ENCODE peak calls at places on chromosomes 3 and 15, in nine cellular contexts. D is body of pancreas, L is ovary, R is IMR-90, K is transverse colon, G is H1, I is tibial nerve, B is heart left ventricle, V is esophagus squamous epithelium. O is an unnamed sample. For H3K27me3, the result is how much of the 10 kb centered on the place peaks cover.

GRCh38 chr15:73724211-73724610 is 28.9 kb downstream of the INSYN1 start:
- DNase-seq in D (no peak), L (no peak), R (no peak), K (no peak), G (no peak), I (no peak), B (no peak), V (no peak), O (no peak)

GRCh38 chr15:47987908-47988532 is 132.8 kb upstream of the SLC24A5 start:
- DNase-seq in D (peak), L (no peak), R (peak), K (no peak), G (no peak), I (peak), B (no peak), V (no peak), O (peak)

GRCh38 chr15:68633181-68634121 is 54.7 kb downstream of the CORO2B start:
- DNase-seq in D (no peak), L (no peak), R (no peak), K (no peak), G (no peak), I (no peak), B (no peak), V (no peak), O (no peak)

GRCh38 chr3:43786102-43786952 is 95.6 kb downstream of the ABHD5 start:
- DNase-seq in D (no peak), L (no peak), R (no peak), K (no peak), G (no peak), I (no peak), B (no peak), V (no peak), O (no peak)

GRCh38 chr15:34616613-34617012 is 33.2 kb upstream of the GOLGA8B start:
- DNase-seq in D (peak), L (no peak), R (peak), K (no peak), G (no peak), I (no peak), B (no peak), V (no peak), O (no peak)

GRCh38 chr3:27201435-27201966 is 167.7 kb downstream of the NEK10 start:
- DNase-seq in D (no peak), L (no peak), R (no peak), K (peak), G (no peak), I (no peak), B (no peak), V (no peak), O (no peak)

GRCh38 chr3:95172549-95172948 is 1109.7 kb downstream of the NSUN3 start:
- DNase-seq in D (no peak), L (no peak), R (no peak), K (no peak), G (no peak), I (no peak), B (no peak), V (no peak), O (no peak)

GRCh38 chr15:85768595-85769168 is 26.0 kb downstream of the KLHL25 start:
- DNase-seq in D (no peak), L (no peak), R (no peak), K (no peak), G (no peak), I (no peak), B (no peak), V (no peak), O (no peak)

GRCh38 chr3:27720899-27721716 is 1.0 kb downstream of the EOMES start:
- DNase-seq in D (peak), L (no peak), R (no peak), K (no peak), G (no peak), I (no peak), B (no peak), V (no peak), O (no peak)

GRCh38 chr15:84731774-84732173 is 15.8 kb upstream of the SEC11A start:
- DNase-seq in D (no peak), L (no peak), R (peak), K (no peak), G (no peak), I (no peak), B (no peak), V (no peak), O (no peak)

GRCh38 chr3:112333002-112333385 is at the start of gene CD200:
- DNase-seq in D (peak), L (peak), R (peak), K (peak), G (no peak), I (peak), B (peak), V (no peak), O (peak)

GRCh38 chr3:115100172-115100571 is 46.9 kb downstream of the ZBTB20 start:
- DNase-seq in D (peak), L (no peak), R (peak), K (no peak), G (no peak), I (peak), B (no peak), V (no peak), O (peak)

GRCh38 chr15:59087731-59088130 is 17.2 kb upstream of the CCNB2 start:
- DNase-seq in D (no peak), L (no peak), R (no peak), K (no peak), G (no peak), I (no peak), B (no peak), V (no peak), O (no peak)

GRCh38 chr15:62591842-62592838 is 427.1 kb upstream of the C2CD4B start:
- DNase-seq in D (no peak), L (no peak), R (peak), K (no peak), G (no peak), I (no peak), B (no peak), V (no peak), O (no peak)

GRCh38 chr3:56629451-56629850 is 53.6 kb downstream of the TASOR start:
- DNase-seq in D (no peak), L (no peak), R (no peak), K (no peak), G (no peak), I (no peak), B (no peak), V (no peak), O (no peak)

GRCh38 chr15:43800286-43801136 is at the start of gene HYPK:
- DNase-seq in D (peak), L (peak), R (peak), K (peak), G (peak), I (peak), B (peak), V (peak), O (peak)
- TF ChIP-seq POLR2A in D (peak), L (peak), R (peak), K (peak), G (peak), I (peak), B (peak), V (peak), O (peak)

DNA sequence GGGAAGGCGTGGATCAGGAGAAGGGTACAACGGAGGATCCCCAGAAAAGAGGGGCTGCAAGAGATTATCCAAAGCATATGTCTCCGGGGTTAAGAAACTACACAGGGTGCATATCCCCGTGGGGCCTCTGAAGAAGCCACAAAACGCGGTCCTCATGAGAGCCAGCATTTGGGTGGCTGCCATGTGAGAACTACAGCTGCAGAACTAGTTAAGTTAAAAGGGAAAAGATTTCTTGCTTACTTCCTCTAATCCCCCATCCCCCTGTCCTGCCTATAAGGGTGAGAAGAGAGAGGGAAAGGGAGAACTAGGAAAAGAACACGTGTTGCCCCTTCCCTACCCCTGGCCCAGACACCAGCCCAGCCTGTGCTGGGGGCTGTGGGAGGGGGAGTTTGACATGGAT is 70.4 kb upstream of the PCSK6 start:
- DNase-seq in D (no peak), L (no peak), R (no peak), K (no peak), G (no peak), I (no peak), B (no peak), V (no peak), O (no peak)
- H3K27me3 ChIP-seq in D (under half), L (under half), R (under half), K (under half), G (under half), I (under half), B (under half), V (under half), O (under half)

GRCh38 chr15:41836072-41836471 is 2.6 kb upstream of the PLA2G4B start:
- DNase-seq in D (no peak), L (no peak), R (peak), K (no peak), G (no peak), I (no peak), B (no peak), V (no peak), O (no peak)

GRCh38 chr15:41840092-41840491 is 1.4 kb downstream of the PLA2G4B start:
- DNase-seq in D (no peak), L (no peak), R (no peak), K (no peak), G (no peak), I (no peak), B (no peak), V (no peak), O (no peak)

GRCh38 chr15:41836713-41837454 is 1.8 kb upstream of the PLA2G4B start:
- DNase-seq in D (no peak), L (no peak), R (no peak), K (no peak), G (no peak), I (no peak), B (no peak), V (no peak), O (no peak)

GRCh38 chr15:41840673-41841072 is 2.0 kb downstream of the PLA2G4B start:
- DNase-seq in D (no peak), L (no peak), R (no peak), K (no peak), G (no peak), I (no peak), B (no peak), V (no peak), O (peak)

GRCh38 chr15:41838400-41838897 is at the start of gene PLA2G4B:
- DNase-seq in D (peak), L (no peak), R (no peak), K (peak), G (no peak), I (no peak), B (peak), V (no peak), O (no peak)
- H3K27ac ChIP-seq in D (no peak), L (no peak), R (no peak), K (peak), G (no peak), I (no peak), B (no peak), V (peak), O (no peak)

GRCh38 chr3:10321630-10322354 is 880 bp upstream of the SEC13 start:
- DNase-seq in D (no peak), L (no peak), R (no peak), K (no peak), G (no peak), I (no peak), B (no peak), V (no peak), O (peak)

GRCh38 chr3:10319251-10319650 is 1.7 kb downstream of the SEC13 start:
- DNase-seq in D (no peak), L (no peak), R (no peak), K (peak), G (no peak), I (no peak), B (no peak), V (no peak), O (no peak)

GRCh38 chr3:10320320-10320677 is 613 bp downstream of the SEC13 start:
- DNase-seq in D (no peak), L (no peak), R (no peak), K (no peak), G (no peak), I (no peak), B (no peak), V (no peak), O (no peak)

GRCh38 chr3:10319804-10320203 is 1.1 kb downstream of the SEC13 start:
- DNase-seq in D (no peak), L (no peak), R (peak), K (no peak), G (no peak), I (no peak), B (no peak), V (no peak), O (no peak)

GRCh38 chr3:10322355-10322715 is 1.4 kb upstream of the SEC13 start:
- DNase-seq in D (no peak), L (no peak), R (no peak), K (no peak), G (no peak), I (no peak), B (no peak), V (no peak), O (no peak)
- TF ChIP-seq POLR2A in D (no peak), L (no peak), R (no peak), K (no peak), G (no peak), I (no peak), B (no peak), V (no peak), O (no peak)

GRCh38 chr15:45111390-45112142 is 2.4 kb downstream of the DUOX2 start:
- DNase-seq in D (no peak), L (no peak), R (no peak), K (no peak), G (no peak), I (no peak), B (no peak), V (no peak), O (no peak)
- H3K27me3 ChIP-seq in D (under half), L (under half), R (half or more), K (half or more), G (half or more), I (under half), B (under half), V (under half), O (half or more)

DNA sequence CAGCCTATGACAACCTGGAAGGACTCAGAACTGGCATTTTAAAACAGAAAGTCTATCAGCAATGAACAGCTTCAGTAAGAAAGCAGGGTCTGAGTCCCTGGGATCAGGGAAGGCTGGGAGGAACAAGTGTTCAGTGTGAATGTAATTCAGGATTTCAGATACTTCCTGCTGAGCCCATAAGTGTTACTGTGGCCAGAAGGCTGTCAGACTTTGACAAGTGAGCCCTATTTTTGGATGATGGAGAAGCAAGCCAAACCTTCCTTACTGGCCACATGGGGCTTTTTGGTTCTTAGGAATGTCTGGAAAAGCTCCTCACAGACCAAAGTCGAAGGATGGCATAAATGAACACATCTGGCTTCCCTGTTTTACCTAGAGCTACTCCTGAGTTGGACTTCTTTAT is 157.1 kb downstream of the BBX start:
- DNase-seq in D (no peak), L (no peak), R (no peak), K (no peak), G (no peak), I (no peak), B (no peak), V (no peak), O (no peak)
- H3K27ac ChIP-seq in D (no peak), L (no peak), R (no peak), K (no peak), G (no peak), I (no peak), B (no peak), V (no peak), O (no peak)